ENCODE peak calls at places on chromosomes 7 and 10, in eight cellular contexts. I is heart left ventricle; T is putamen; Z is T-cell; U is stimulated activated CD4-positive, alpha-beta T cell treated with anti-CD3 and anti-CD28 coated beads, Interleukin-1b, Interleukin-23, amount 100 ng/mL, for 1 hour; L is AG10803; Y is uterus; E is NCI-H1105 treated with DMSO at 0.1 percent for 48 hours. M is an unnamed sample.

GRCh38 chr7:17879075-17879661 is 61.1 kb downstream of the SNX13 start:
- DNase-seq in I (no peak), T (no peak), Z (no peak), U (no peak), L (no peak), Y (no peak), E (no peak), M (no peak)

GRCh38 chr10:1208376-1209311 is 152.5 kb downstream of the WDR37 start:
- DNase-seq in I (no peak), T (no peak), Z (no peak), U (no peak), L (no peak), Y (no peak), E (no peak), M (no peak)

GRCh38 chr7:49583440-49583839 is 190.0 kb upstream of the VWC2 start:
- DNase-seq in I (no peak), T (no peak), Z (no peak), U (no peak), L (no peak), Y (no peak), E (no peak), M (no peak)

GRCh38 chr10:70759769-70760168 is 25.4 kb downstream of the TBATA start:
- DNase-seq in I (peak), T (no peak), Z (no peak), U (no peak), L (no peak), Y (no peak), E (no peak), M (peak)

GRCh38 chr7:102426268-102427031 is 6.9 kb upstream of the ORAI2 start:
- DNase-seq in I (no peak), T (no peak), Z (peak), U (no peak), L (no peak), Y (no peak), E (no peak), M (peak)

GRCh38 chr7:6430271-6430940 is 17.3 kb downstream of the DAGLB start:
- DNase-seq in I (no peak), T (peak), Z (no peak), U (no peak), L (peak), Y (no peak), E (no peak), M (no peak)

GRCh38 chr10:131972474-131973071 is 9.2 kb downstream of the BNIP3 start:
- DNase-seq in I (peak), T (no peak), Z (no peak), U (no peak), L (no peak), Y (no peak), E (no peak), M (peak)

GRCh38 chr10:129631011-129631410 is 164.0 kb downstream of the MGMT start:
- DNase-seq in I (no peak), T (no peak), Z (no peak), U (no peak), L (no peak), Y (no peak), E (no peak), M (no peak)

GRCh38 chr10:83542774-83543291 is 596.5 kb upstream of the GHITM start:
- DNase-seq in I (no peak), T (no peak), Z (no peak), U (no peak), L (peak), Y (no peak), E (peak), M (no peak)

GRCh38 chr7:74583630-74584029 is 73.9 kb upstream of the GTF2I start:
- DNase-seq in I (no peak), T (no peak), Z (no peak), U (no peak), L (no peak), Y (no peak), E (no peak), M (no peak)

GRCh38 chr7:133829336-133829897 is 297.7 kb upstream of the LRGUK start:
- DNase-seq in I (no peak), T (no peak), Z (no peak), U (no peak), L (peak), Y (no peak), E (no peak), M (no peak)

GRCh38 chr7:5439572-5440496 is 16.2 kb upstream of the TNRC18 start:
- DNase-seq in I (no peak), T (no peak), Z (no peak), U (no peak), L (no peak), Y (no peak), E (no peak), M (no peak)

GRCh38 chr10:77526861-77527617 is 110.6 kb downstream of the KCNMA1 start:
- DNase-seq in I (no peak), T (no peak), Z (no peak), U (no peak), L (no peak), Y (no peak), E (peak), M (no peak)

GRCh38 chr7:40978047-40978446 is 724.8 kb downstream of the INHBA start:
- DNase-seq in I (no peak), T (no peak), Z (no peak), U (no peak), L (no peak), Y (no peak), E (no peak), M (no peak)